ENCODE peak calls at places on chromosome 12, in four cellular contexts. A, E, L and U are unnamed samples.
A peak's percentile ranks its signal among the peaks of the same experiment; 100 is the strongest.

GRCh38 chr12:106179086-106179485 is 40.3 kb upstream of the NUAK1 start:
- DNase-seq in E (peak; percentile 38), L (no peak), A (no peak), U (no peak)

GRCh38 chr12:29439506-29439905 is 58.0 kb downstream of the OVCH1 start:
- DNase-seq in E (no peak), L (no peak), A (no peak), U (no peak)

GRCh38 chr12:124947013-124947412 is 32.6 kb upstream of the UBC start:
- DNase-seq in E (no peak), A (no peak), L (no peak), U (no peak)

GRCh38 chr12:128840862-128841468 is 12.3 kb upstream of the GLT1D1 start:
- DNase-seq in E (no peak), A (no peak), L (no peak), U (no peak)

GRCh38 chr12:6089041-6089823 is 35.2 kb downstream of the VWF start:
- DNase-seq in L (no peak), A (no peak), E (peak; percentile 56), U (no peak)

GRCh38 chr12:132872975-132873421 is 14.4 kb downstream of the CHFR start:
- DNase-seq in A (no peak), E (no peak), L (peak; percentile 13), U (no peak)

GRCh38 chr12:73124480-73124879 is 852.3 kb downstream of the TRHDE start:
- DNase-seq in E (no peak), A (no peak), L (no peak), U (no peak)

GRCh38 chr12:101782544-101782855 is 43.2 kb upstream of the SYCP3 start:
- DNase-seq in A (no peak), E (no peak), L (no peak), U (no peak)

GRCh38 chr12:6494351-6494743 is 445 bp downstream of the NCAPD2 start:
- DNase-seq in L (no peak), A (no peak), E (no peak), U (no peak)

GRCh38 chr12:104420868-104421267 is 35.9 kb upstream of the CHST11 start:
- DNase-seq in E (no peak), L (no peak), A (no peak), U (no peak)

GRCh38 chr12:7433276-7433822 is 10.6 kb downstream of the CD163L1 start:
- DNase-seq in A (no peak), E (peak; percentile 21), L (no peak), U (no peak)

GRCh38 chr12:132925597-132926416 is 30.3 kb downstream of the ZNF605 start:
- DNase-seq in A (no peak), L (no peak), E (no peak), U (peak; percentile 27)

GRCh38 chr12:98743362-98743953 is 98.4 kb downstream of the APAF1 start:
- DNase-seq in L (no peak), E (peak; percentile 30), A (peak; percentile 61), U (no peak)

GRCh38 chr12:54341343-54341742 is 16.4 kb downstream of the COPZ1 start:
- DNase-seq in L (no peak), E (no peak), A (no peak), U (no peak)

GRCh38 chr12:75428767-75429166 is 37.9 kb downstream of the GLIPR1L2 start:
- DNase-seq in L (no peak), E (no peak), A (no peak), U (no peak)

GRCh38 chr12:71019282-71019831 is 98.8 kb upstream of the PTPRR start:
- DNase-seq in A (no peak), L (no peak), E (no peak), U (no peak)

GRCh38 chr12:25155031-25155576 is 39.9 kb downstream of the DNAI7 start:
- DNase-seq in A (peak; percentile 22), E (peak; percentile 16), L (peak; percentile 57), U (no peak)

GRCh38 chr12:94207467-94208432 is 59.4 kb downstream of the PLXNC1 start:
- DNase-seq in L (peak; percentile 89), A (peak; percentile 18), E (no peak), U (no peak)

GRCh38 chr12:91722072-91722471 is 423.6 kb downstream of the BTG1 start:
- DNase-seq in A (no peak), E (no peak), L (no peak), U (no peak)

GRCh38 chr12:62917939-62918338 is 17.0 kb downstream of the PPM1H start:
- DNase-seq in E (no peak), L (no peak), A (no peak), U (no peak)

GRCh38 chr12:118743896-118744700 is 237.2 kb upstream of the SRRM4 start:
- DNase-seq in L (no peak), E (no peak), A (no peak), U (no peak)

GRCh38 chr12:96850676-96851075 is 56.4 kb upstream of the NEDD1 start:
- DNase-seq in A (no peak), E (no peak), L (no peak), U (no peak)

GRCh38 chr12:72098622-72099021 is 160.0 kb downstream of the TPH2 start:
- DNase-seq in L (no peak), E (no peak), A (no peak), U (no peak)

GRCh38 chr12:74415633-74416032 is 122.0 kb upstream of the ATXN7L3B start:
- DNase-seq in L (no peak), A (peak; percentile 29), E (peak; percentile 48), U (no peak)

GRCh38 chr12:81843599-81843998 is 84.4 kb upstream of the PPFIA2 start:
- DNase-seq in E (no peak), A (no peak), L (no peak), U (no peak)

GRCh38 chr12:120584343-120585149 is 3.3 kb upstream of the POP5 start:
- DNase-seq in E (no peak), A (peak; percentile 74), L (no peak), U (no peak)

GRCh38 chr12:130119241-130119861 is 42.9 kb upstream of the FZD10 start:
- DNase-seq in A (no peak), L (no peak), E (no peak), U (no peak)

GRCh38 chr12:1130164-1130563 is 139.1 kb downstream of the ERC1 start:
- DNase-seq in E (peak; percentile 83), L (no peak), A (peak; percentile 36), U (no peak)

GRCh38 chr12:23847857-23848256 is 101.6 kb downstream of the SOX5 start:
- DNase-seq in L (no peak), E (no peak), A (no peak), U (no peak)

GRCh38 chr12:29200586-29200985 is 51.5 kb downstream of the FAR2 start:
- DNase-seq in A (no peak), E (no peak), L (no peak), U (no peak)

GRCh38 chr12:50088577-50089335 is 3.6 kb downstream of the SMARCD1 start:
- DNase-seq in E (peak; percentile 68), L (peak; percentile 37), A (peak; percentile 63), U (no peak)

GRCh38 chr12:109539508-109539907 is 33.8 kb downstream of the MMAB start:
- DNase-seq in L (no peak), A (no peak), E (no peak), U (no peak)

GRCh38 chr12:119589634-119590033 is 3.9 kb upstream of the TMEM233 start:
- DNase-seq in A (no peak), E (no peak), L (no peak), U (no peak)

GRCh38 chr12:132169376-132169775 is 25.1 kb downstream of the NOC4L start:
- DNase-seq in E (no peak), L (no peak), A (no peak), U (no peak)

GRCh38 chr12:93097417-93097816 is 168.3 kb upstream of the EEA1 start:
- DNase-seq in L (no peak), A (no peak), E (no peak), U (no peak)

GRCh38 chr12:93092559-93092945 is 163.5 kb upstream of the EEA1 start:
- DNase-seq in A (no peak), L (no peak), E (no peak), U (no peak)

GRCh38 chr12:93098077-93098476 is 169.0 kb upstream of the EEA1 start:
- DNase-seq in E (no peak), L (peak; percentile 51), A (peak; percentile 37), U (peak; percentile 67)

GRCh38 chr12:93093243-93093642 is 164.1 kb upstream of the EEA1 start:
- DNase-seq in A (no peak), E (no peak), L (no peak), U (no peak)

GRCh38 chr12:93094988-93095737 is 166.1 kb upstream of the EEA1 start:
- DNase-seq in A (no peak), E (no peak), L (peak; percentile 70), U (no peak)
- TF ChIP-seq TAF1 in A (no peak), E (no peak), L (no peak), U (no peak)

DNA sequence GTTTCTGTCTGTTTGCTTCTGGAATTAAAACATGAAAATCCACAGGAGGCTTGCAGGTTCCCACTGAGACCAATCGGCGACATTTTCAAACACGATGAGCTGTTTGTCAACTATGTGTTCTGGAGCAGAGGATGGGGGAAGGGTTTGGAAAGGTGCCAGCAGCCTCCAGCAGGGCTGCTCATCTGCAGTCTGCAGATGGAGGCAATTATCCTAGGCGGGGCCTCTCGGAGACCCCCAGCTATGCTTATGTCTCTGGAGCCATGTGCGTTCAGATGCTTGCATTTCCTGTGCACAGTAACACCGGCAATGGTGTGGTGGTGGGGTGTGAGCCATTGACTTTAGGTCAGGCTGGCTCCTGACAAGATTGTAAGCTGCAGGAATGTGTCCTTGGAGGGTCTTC is 51.7 kb downstream of the RPH3A start:
- DNase-seq in L (no peak), A (no peak), E (no peak), U (no peak)
- TF ChIP-seq JUND in L (no peak), A (no peak), E (no peak), U (no peak)

GRCh38 chr12:30694971-30695326 is 720 bp downstream of the IPO8 start:
- DNase-seq in A (peak; percentile 19), E (peak; percentile 41), L (no peak), U (peak; percentile 54)

GRCh38 chr12:30696486-30696885 is 817 bp upstream of the IPO8 start:
- DNase-seq in E (no peak), L (no peak), A (no peak), U (no peak)

GRCh38 chr12:30694412-30694955 is 1.2 kb downstream of the IPO8 start:
- DNase-seq in A (peak; percentile 16), L (no peak), E (no peak), U (no peak)

GRCh38 chr12:30696103-30696408 is 387 bp upstream of the IPO8 start:
- DNase-seq in E (no peak), L (no peak), A (no peak), U (no peak)

GRCh38 chr12:30695327-30696102 is at the start of gene IPO8:
- DNase-seq in E (peak; percentile 93), A (peak; percentile 94), L (peak; percentile 35), U (peak; percentile 91)
- TF ChIP-seq EZH2 in E (no peak), A (no peak), L (no peak), U (no peak)

DNA sequence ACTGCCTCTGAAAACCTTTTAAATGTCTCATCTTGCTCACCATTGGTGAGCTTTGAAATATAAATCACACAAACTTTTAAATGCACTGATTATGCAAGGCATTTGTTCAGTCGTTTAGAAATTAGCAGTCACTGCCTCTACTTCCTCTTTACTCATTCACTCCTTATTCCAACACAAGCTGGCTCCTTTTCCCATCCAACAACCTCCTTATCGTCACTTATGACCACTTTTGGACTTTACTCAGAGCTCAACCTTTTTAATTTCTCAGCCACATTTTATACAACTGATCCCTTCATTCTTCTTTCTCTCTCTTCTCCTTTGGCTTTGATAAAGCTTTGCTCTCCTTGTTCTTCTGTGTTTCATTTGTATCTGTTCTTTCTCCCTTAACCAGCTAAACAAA is 126.4 kb upstream of the PLEKHA5 start:
- DNase-seq in L (no peak), A (no peak), E (no peak), U (no peak)
- TF ChIP-seq TAF1 in L (no peak), A (no peak), E (no peak), U (no peak)